ENCODE peak calls at places on chromosomes 6 and 20, in five cellular contexts. V, U, D, S and C are unnamed samples.

GRCh38 chr6:74091133-74091793 is 395.3 kb downstream of the CD109 start:
- DNase-seq in V (no peak), D (peak), U (no peak), S (peak), C (peak)

GRCh38 chr20:19809487-19809886 is 51.4 kb downstream of the RIN2 start:
- DNase-seq in D (no peak), V (no peak), U (no peak), S (peak), C (peak)

GRCh38 chr20:6838181-6838826 is 70.8 kb downstream of the BMP2 start:
- DNase-seq in V (no peak), U (no peak), S (no peak), D (peak), C (peak)

GRCh38 chr6:40610229-40610628 is 23.1 kb upstream of the LRFN2 start:
- DNase-seq in V (no peak), S (no peak), U (no peak), D (no peak), C (no peak)

GRCh38 chr6:130749402-130749801 is 77.8 kb upstream of the SMLR1 start:
- DNase-seq in U (no peak), S (peak), D (no peak), V (no peak), C (no peak)

GRCh38 chr6:104418125-104418524 is 441.6 kb downstream of the HACE1 start:
- DNase-seq in D (no peak), S (no peak), V (no peak), U (no peak), C (no peak)

GRCh38 chr20:45993197-45993951 is 15.3 kb upstream of the MMP9 start:
- DNase-seq in S (peak), V (no peak), D (no peak), U (no peak), C (peak)

GRCh38 chr20:1085515-1086272 is 32.7 kb upstream of the PSMF1 start:
- DNase-seq in D (no peak), U (no peak), V (no peak), S (no peak), C (no peak)

GRCh38 chr6:23499549-23499948 is 626.5 kb upstream of the NRSN1 start:
- DNase-seq in U (no peak), D (no peak), S (no peak), V (no peak), C (no peak)

GRCh38 chr20:23126281-23127061 is 40.3 kb upstream of the CD93 start:
- DNase-seq in U (no peak), S (no peak), D (no peak), V (no peak), C (no peak)

GRCh38 chr6:30880563-30881252 is 3.6 kb upstream of the DDR1 start:
- DNase-seq in S (no peak), U (peak), V (no peak), D (peak), C (peak)

GRCh38 chr6:19921821-19922220 is 84.7 kb downstream of the ID4 start:
- DNase-seq in V (no peak), U (no peak), S (no peak), D (no peak), C (no peak)

GRCh38 chr6:11450061-11450460 is 87.5 kb upstream of the TMEM170B start:
- DNase-seq in U (no peak), D (no peak), S (no peak), V (no peak), C (no peak)

GRCh38 chr6:15481414-15481813 is 181.4 kb downstream of the DTNBP1 start:
- DNase-seq in D (no peak), V (no peak), U (no peak), S (no peak), C (no peak)

GRCh38 chr6:157586088-157586414 is 205.1 kb downstream of the ZDHHC14 start:
- DNase-seq in V (no peak), S (no peak), U (peak), D (no peak), C (no peak)

GRCh38 chr6:43052842-43053544 is 658 bp downstream of the CUL7 start:
- DNase-seq in V (no peak), U (no peak), D (no peak), S (no peak), C (peak)

GRCh38 chr20:54168961-54169862 is 4.6 kb downstream of the CYP24A1 start:
- DNase-seq in S (peak), D (no peak), V (no peak), U (no peak), C (no peak)

GRCh38 chr6:141077355-141078333 is 1055.1 kb upstream of the GJE1 start:
- DNase-seq in V (no peak), S (peak), D (no peak), U (no peak), C (peak)

GRCh38 chr6:83183082-83183828 is 9.8 kb downstream of the PGM3 start:
- DNase-seq in S (no peak), D (no peak), U (no peak), V (no peak), C (no peak)

GRCh38 chr6:36873612-36874011 is 991 bp downstream of the PPIL1 start:
- DNase-seq in S (peak), V (no peak), D (peak), U (no peak), C (peak)

GRCh38 chr6:25012657-25013056 is 76.9 kb upstream of the RIPOR2 start:
- DNase-seq in U (no peak), D (no peak), V (no peak), S (no peak), C (no peak)

GRCh38 chr20:43925786-43926185 is 11.1 kb downstream of the TOX2 start:
- DNase-seq in S (no peak), U (no peak), V (no peak), D (no peak), C (no peak)

GRCh38 chr6:165726915-165727314 is 63.9 kb upstream of the PDE10A start:
- DNase-seq in D (no peak), U (peak), S (no peak), V (no peak), C (no peak)

GRCh38 chr20:3808141-3808479 is 12.0 kb downstream of the CDC25B start:
- DNase-seq in U (peak), V (no peak), D (peak), S (peak), C (no peak)

GRCh38 chr20:3783516-3784225 is 2.4 kb upstream of the SPEF1 start:
- DNase-seq in U (no peak), V (no peak), S (no peak), D (no peak), C (no peak)

GRCh38 chr6:135228486-135228885 is 47.4 kb downstream of the MYB start:
- DNase-seq in D (no peak), V (no peak), U (no peak), S (no peak), C (no peak)

GRCh38 chr6:126056355-126057004 is 70.1 kb downstream of the TRMT11 start:
- DNase-seq in D (no peak), V (no peak), U (no peak), S (no peak), C (no peak)

GRCh38 chr6:46219661-46220060 is 48.9 kb upstream of the ENPP5 start:
- DNase-seq in V (no peak), S (no peak), U (no peak), D (no peak), C (no peak)

GRCh38 chr6:2448826-2449571 is 203.6 kb upstream of the GMDS start:
- DNase-seq in S (peak), U (no peak), D (peak), V (no peak), C (peak)

GRCh38 chr6:30074331-30075093 is 1.1 kb downstream of the RNF39 start:
- DNase-seq in U (no peak), D (no peak), S (no peak), V (no peak), C (no peak)